ENCODE peak calls at places on chromosomes 11 and 22, in nine cellular contexts. One of them, this sample, is unnamed.

GRCh38 chr11:83971063-83971462 is 684.9 kb upstream of the CCDC90B start:
- DNase-seq in GM12864: no peak
- DNase-seq in PC-3: no peak
- DNase-seq in transverse colon: no peak
- DNase-seq in Peyer's patch: no peak
- DNase-seq in AG04450: no peak
- DNase-seq in fibroblast of pulmonary artery: peak; percentile 7
- DNase-seq in tibial artery: no peak
- DNase-seq in GM13976: no peak
- DNase-seq in this sample: no peak

GRCh38 chr11:96706761-96707160 is 316.9 kb downstream of the JRKL start:
- DNase-seq in GM12864: no peak
- DNase-seq in PC-3: peak; percentile 13
- DNase-seq in transverse colon: no peak
- DNase-seq in Peyer's patch: no peak
- DNase-seq in AG04450: no peak
- DNase-seq in fibroblast of pulmonary artery: no peak
- DNase-seq in tibial artery: no peak
- DNase-seq in GM13976: no peak
- DNase-seq in this sample: no peak

GRCh38 chr11:76280882-76281557 is 74.7 kb upstream of the WNT11 start:
- DNase-seq in GM12864: no peak
- DNase-seq in PC-3: no peak
- DNase-seq in transverse colon: no peak
- DNase-seq in Peyer's patch: no peak
- DNase-seq in AG04450: no peak
- DNase-seq in fibroblast of pulmonary artery: no peak
- DNase-seq in tibial artery: no peak
- DNase-seq in GM13976: no peak
- DNase-seq in this sample: no peak

GRCh38 chr11:46976182-46976854 is 39.8 kb downstream of the CSTPP1 start:
- DNase-seq in GM12864: no peak
- DNase-seq in PC-3: no peak
- DNase-seq in transverse colon: no peak
- DNase-seq in Peyer's patch: no peak
- DNase-seq in AG04450: no peak
- DNase-seq in fibroblast of pulmonary artery: no peak
- DNase-seq in tibial artery: no peak
- DNase-seq in GM13976: peak; percentile 42
- DNase-seq in this sample: no peak

GRCh38 chr22:50505776-50506610 is 1.5 kb downstream of the LMF2 start:
- DNase-seq in GM12864: no peak
- DNase-seq in PC-3: no peak
- DNase-seq in transverse colon: no peak
- DNase-seq in Peyer's patch: no peak
- DNase-seq in AG04450: no peak
- DNase-seq in fibroblast of pulmonary artery: no peak
- DNase-seq in tibial artery: no peak
- DNase-seq in GM13976: no peak
- DNase-seq in this sample: no peak

GRCh38 chr11:86571273-86571948 is 101.0 kb downstream of the ME3 start:
- DNase-seq in GM12864: no peak
- DNase-seq in PC-3: peak; percentile 19
- DNase-seq in transverse colon: peak; percentile 53
- DNase-seq in Peyer's patch: no peak
- DNase-seq in AG04450: no peak
- DNase-seq in fibroblast of pulmonary artery: no peak
- DNase-seq in tibial artery: no peak
- DNase-seq in GM13976: no peak
- DNase-seq in this sample: peak; percentile 22

GRCh38 chr11:113255096-113255495 is 59.3 kb upstream of the TTC12 start:
- DNase-seq in GM12864: no peak
- DNase-seq in PC-3: no peak
- DNase-seq in transverse colon: no peak
- DNase-seq in Peyer's patch: no peak
- DNase-seq in AG04450: no peak
- DNase-seq in fibroblast of pulmonary artery: no peak
- DNase-seq in tibial artery: no peak
- DNase-seq in GM13976: no peak
- DNase-seq in this sample: no peak

GRCh38 chr11:126720539-126721235 is 279.9 kb downstream of the KIRREL3 start:
- DNase-seq in GM12864: no peak
- DNase-seq in PC-3: no peak
- DNase-seq in transverse colon: no peak
- DNase-seq in Peyer's patch: no peak
- DNase-seq in AG04450: no peak
- DNase-seq in fibroblast of pulmonary artery: no peak
- DNase-seq in tibial artery: no peak
- DNase-seq in GM13976: no peak
- DNase-seq in this sample: no peak

GRCh38 chr22:29205598-29206371 is at the start of gene EMID1:
- DNase-seq in GM12864: no peak
- DNase-seq in PC-3: peak; percentile 12
- DNase-seq in transverse colon: peak; percentile 47
- DNase-seq in Peyer's patch: no peak
- DNase-seq in AG04450: no peak
- DNase-seq in fibroblast of pulmonary artery: peak; percentile 16
- DNase-seq in tibial artery: no peak
- DNase-seq in GM13976: peak; percentile 79
- DNase-seq in this sample: peak; percentile 52

GRCh38 chr11:93518081-93518480 is 25.1 kb downstream of the SMCO4 start:
- DNase-seq in GM12864: no peak
- DNase-seq in PC-3: no peak
- DNase-seq in transverse colon: no peak
- DNase-seq in Peyer's patch: no peak
- DNase-seq in AG04450: no peak
- DNase-seq in fibroblast of pulmonary artery: no peak
- DNase-seq in tibial artery: no peak
- DNase-seq in GM13976: no peak
- DNase-seq in this sample: no peak

GRCh38 chr11:9760180-9760550 is 96.3 kb downstream of the SWAP70 start:
- DNase-seq in GM12864: no peak
- DNase-seq in PC-3: peak; percentile 42
- DNase-seq in transverse colon: peak; percentile 76
- DNase-seq in Peyer's patch: peak; percentile 71
- DNase-seq in AG04450: peak; percentile 90
- DNase-seq in fibroblast of pulmonary artery: peak; percentile 93
- DNase-seq in tibial artery: peak; percentile 97
- DNase-seq in GM13976: no peak
- DNase-seq in this sample: no peak

DNA sequence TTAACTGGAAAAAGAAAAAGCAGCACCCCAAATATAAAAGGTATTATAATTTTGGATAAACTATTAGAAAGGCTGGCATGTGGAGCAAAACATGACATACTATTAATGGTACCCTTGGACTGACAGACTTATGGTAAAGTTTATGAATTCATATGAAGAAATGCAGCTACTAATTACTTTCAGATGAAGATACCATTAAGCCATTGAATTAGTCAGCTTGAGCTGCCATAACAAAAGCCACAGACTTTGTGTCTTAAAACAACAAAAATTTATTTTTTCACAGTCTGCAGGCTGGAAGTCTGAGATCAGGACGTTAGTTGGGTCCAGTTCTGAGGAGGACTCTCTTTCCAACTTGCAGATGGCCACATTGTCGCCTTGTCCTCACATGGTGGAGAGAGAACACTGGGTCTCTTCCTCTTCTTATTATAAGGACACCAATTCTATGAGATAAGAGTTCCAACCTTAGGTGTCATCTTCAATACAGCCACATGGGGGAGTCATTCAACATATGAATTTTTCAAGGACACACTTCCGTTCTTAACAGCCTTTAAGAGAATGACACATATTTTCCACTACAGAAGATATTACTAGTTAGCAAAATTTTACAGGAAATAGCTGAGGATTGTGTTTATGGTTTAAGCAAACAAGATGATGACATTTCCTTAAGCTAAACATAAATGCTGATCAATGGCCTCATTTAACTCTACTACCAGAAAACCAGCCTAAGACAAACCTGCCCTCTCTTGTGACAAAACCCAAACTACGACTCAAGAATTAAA is 56.1 kb downstream of the DCUN1D5 start:
- DNase-seq in GM12864: peak; percentile 62
- DNase-seq in PC-3: peak; percentile 96
- DNase-seq in transverse colon: no peak
- DNase-seq in Peyer's patch: no peak
- DNase-seq in AG04450: peak; percentile 34
- DNase-seq in fibroblast of pulmonary artery: peak; percentile 89
- DNase-seq in tibial artery: no peak
- DNase-seq in GM13976: peak; percentile 59
- DNase-seq in this sample: peak; percentile 36
- TF ChIP-seq CTCF in GM12864: peak; percentile 65
- TF ChIP-seq CTCF in PC-3: peak; percentile 89
- TF ChIP-seq CTCF in transverse colon: peak; percentile 49
- TF ChIP-seq CTCF in Peyer's patch: peak; percentile 52
- TF ChIP-seq CTCF in AG04450: peak; percentile 66
- TF ChIP-seq CTCF in fibroblast of pulmonary artery: peak; percentile 69
- TF ChIP-seq CTCF in tibial artery: peak; percentile 48
- TF ChIP-seq CTCF in GM13976: peak; percentile 57
- TF ChIP-seq CTCF in this sample: no peak

GRCh38 chr22:35156945-35157344 is 91.0 kb downstream of the ISX start:
- DNase-seq in GM12864: no peak
- DNase-seq in PC-3: no peak
- DNase-seq in transverse colon: no peak
- DNase-seq in Peyer's patch: no peak
- DNase-seq in AG04450: no peak
- DNase-seq in fibroblast of pulmonary artery: no peak
- DNase-seq in tibial artery: no peak
- DNase-seq in GM13976: no peak
- DNase-seq in this sample: no peak

GRCh38 chr22:35152316-35152715 is 86.4 kb downstream of the ISX start:
- DNase-seq in GM12864: no peak
- DNase-seq in PC-3: no peak
- DNase-seq in transverse colon: no peak
- DNase-seq in Peyer's patch: no peak
- DNase-seq in AG04450: no peak
- DNase-seq in fibroblast of pulmonary artery: no peak
- DNase-seq in tibial artery: no peak
- DNase-seq in GM13976: no peak
- DNase-seq in this sample: no peak

GRCh38 chr22:35155403-35156025 is 89.6 kb downstream of the ISX start:
- DNase-seq in GM12864: no peak
- DNase-seq in PC-3: no peak
- DNase-seq in transverse colon: no peak
- DNase-seq in Peyer's patch: no peak
- DNase-seq in AG04450: no peak
- DNase-seq in fibroblast of pulmonary artery: no peak
- DNase-seq in tibial artery: no peak
- DNase-seq in GM13976: no peak
- DNase-seq in this sample: no peak

GRCh38 chr22:35150163-35151107 is 84.5 kb downstream of the ISX start:
- DNase-seq in GM12864: no peak
- DNase-seq in PC-3: peak; percentile 54
- DNase-seq in transverse colon: peak; percentile 73
- DNase-seq in Peyer's patch: peak; percentile 82
- DNase-seq in AG04450: no peak
- DNase-seq in fibroblast of pulmonary artery: peak; percentile 51
- DNase-seq in tibial artery: peak; percentile 25
- DNase-seq in GM13976: peak; percentile 70
- DNase-seq in this sample: peak; percentile 81

DNA sequence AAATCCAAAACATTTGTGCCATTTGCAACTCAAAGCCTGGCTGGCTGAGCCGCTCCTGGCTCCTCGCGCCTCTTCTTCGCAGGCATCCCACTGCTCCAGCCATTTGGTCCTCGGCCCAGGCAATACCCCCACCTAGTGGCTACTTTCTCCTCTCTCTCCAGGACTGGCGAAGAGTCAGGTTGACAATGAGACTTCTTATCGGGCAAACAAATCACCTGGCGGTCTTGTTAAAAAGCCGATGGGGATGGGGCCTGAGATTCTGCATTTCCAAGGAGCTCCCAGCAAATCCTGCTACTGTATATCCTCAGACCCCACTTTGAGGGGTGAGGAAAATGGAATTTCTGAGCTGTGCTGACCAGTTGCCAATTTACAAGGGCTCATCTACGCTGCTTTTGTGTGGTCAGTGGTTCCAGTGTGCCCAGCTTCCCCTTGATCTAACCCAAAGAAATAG is 89.0 kb downstream of the ISX start:
- DNase-seq in GM12864: peak; percentile 16
- DNase-seq in PC-3: peak; percentile 71
- DNase-seq in transverse colon: peak; percentile 53
- DNase-seq in Peyer's patch: peak; percentile 63
- DNase-seq in AG04450: peak; percentile 11
- DNase-seq in fibroblast of pulmonary artery: peak; percentile 53
- DNase-seq in tibial artery: no peak
- DNase-seq in GM13976: peak; percentile 66
- DNase-seq in this sample: peak; percentile 82
- TF ChIP-seq CTCF in GM12864: peak; percentile 79
- TF ChIP-seq CTCF in PC-3: peak; percentile 75
- TF ChIP-seq CTCF in transverse colon: peak; percentile 64
- TF ChIP-seq CTCF in Peyer's patch: no peak
- TF ChIP-seq CTCF in AG04450: peak; percentile 85
- TF ChIP-seq CTCF in fibroblast of pulmonary artery: peak; percentile 88
- TF ChIP-seq CTCF in tibial artery: peak; percentile 26
- TF ChIP-seq CTCF in GM13976: peak; percentile 69
- TF ChIP-seq CTCF in this sample: peak; percentile 61

GRCh38 chr22:45159652-45160462 is 3.9 kb upstream of the NUP50 start:
- DNase-seq in GM12864: no peak
- DNase-seq in PC-3: peak; percentile 23
- DNase-seq in transverse colon: peak; percentile 33
- DNase-seq in Peyer's patch: no peak
- DNase-seq in AG04450: no peak
- DNase-seq in fibroblast of pulmonary artery: peak; percentile 58
- DNase-seq in tibial artery: no peak
- DNase-seq in GM13976: no peak
- DNase-seq in this sample: peak; percentile 48
- TF ChIP-seq CTCF in GM12864: no peak
- TF ChIP-seq CTCF in PC-3: no peak
- TF ChIP-seq CTCF in transverse colon: no peak
- TF ChIP-seq CTCF in Peyer's patch: no peak
- TF ChIP-seq CTCF in AG04450: peak; percentile 23
- TF ChIP-seq CTCF in fibroblast of pulmonary artery: peak; percentile 31
- TF ChIP-seq CTCF in tibial artery: no peak
- TF ChIP-seq CTCF in GM13976: no peak
- TF ChIP-seq CTCF in this sample: no peak

GRCh38 chr11:100578966-100579365 is 108.1 kb upstream of the ARHGAP42 start:
- DNase-seq in GM12864: no peak
- DNase-seq in PC-3: peak; percentile 79
- DNase-seq in transverse colon: no peak
- DNase-seq in Peyer's patch: no peak
- DNase-seq in AG04450: no peak
- DNase-seq in fibroblast of pulmonary artery: peak; percentile 24
- DNase-seq in tibial artery: no peak
- DNase-seq in GM13976: no peak
- DNase-seq in this sample: no peak

GRCh38 chr11:100576044-100577021 is 110.8 kb upstream of the ARHGAP42 start:
- DNase-seq in GM12864: peak; percentile 21
- DNase-seq in PC-3: peak; percentile 78
- DNase-seq in transverse colon: no peak
- DNase-seq in Peyer's patch: no peak
- DNase-seq in AG04450: no peak
- DNase-seq in fibroblast of pulmonary artery: peak; percentile 77
- DNase-seq in tibial artery: no peak
- DNase-seq in GM13976: peak; percentile 35
- DNase-seq in this sample: peak; percentile 19

GRCh38 chr11:100573911-100574513 is 113.1 kb upstream of the ARHGAP42 start:
- DNase-seq in GM12864: no peak
- DNase-seq in PC-3: no peak
- DNase-seq in transverse colon: no peak
- DNase-seq in Peyer's patch: no peak
- DNase-seq in AG04450: no peak
- DNase-seq in fibroblast of pulmonary artery: no peak
- DNase-seq in tibial artery: no peak
- DNase-seq in GM13976: no peak
- DNase-seq in this sample: no peak

GRCh38 chr11:100574894-100575769 is 112.0 kb upstream of the ARHGAP42 start:
- DNase-seq in GM12864: no peak
- DNase-seq in PC-3: peak; percentile 80
- DNase-seq in transverse colon: no peak
- DNase-seq in Peyer's patch: no peak
- DNase-seq in AG04450: no peak
- DNase-seq in fibroblast of pulmonary artery: peak; percentile 61
- DNase-seq in tibial artery: no peak
- DNase-seq in GM13976: no peak
- DNase-seq in this sample: no peak
- TF ChIP-seq CTCF in GM12864: no peak
- TF ChIP-seq CTCF in PC-3: peak; percentile 86
- TF ChIP-seq CTCF in transverse colon: no peak
- TF ChIP-seq CTCF in Peyer's patch: no peak
- TF ChIP-seq CTCF in AG04450: peak; percentile 53
- TF ChIP-seq CTCF in fibroblast of pulmonary artery: peak; percentile 33
- TF ChIP-seq CTCF in tibial artery: no peak
- TF ChIP-seq CTCF in GM13976: no peak
- TF ChIP-seq CTCF in this sample: peak; percentile 17